ENCODE peak calls at places on chromosomes 4 and X, in eight cellular contexts. X is K562, Y is IMR-90, G is thyroid gland, F is transverse colon, Z is Peyer's patch, M is heart left ventricle, R is HCT116. D is an unnamed sample.

GRCh38 chrX:10749113-10749512 is 128.7 kb upstream of the MID1 start:
- DNase-seq in R (no peak), Z (no peak), F (no peak), M (no peak), G (no peak), Y (peak), X (no peak), D (no peak)

GRCh38 chrX:9926002-9926401 is 41.2 kb upstream of the CLDN34 start:
- DNase-seq in G (no peak), M (no peak), X (no peak), Y (no peak), Z (no peak), F (no peak), R (no peak), D (no peak)

GRCh38 chr4:116866116-116866515 is 219.3 kb downstream of the TRAM1L1 start:
- DNase-seq in F (no peak), M (no peak), Z (no peak), X (no peak), G (no peak), R (no peak), Y (no peak), D (no peak)

GRCh38 chr4:175453456-175453855 is 358.6 kb downstream of the GPM6A start:
- DNase-seq in Z (no peak), G (no peak), X (no peak), Y (no peak), F (no peak), M (no peak), R (no peak), D (no peak)

GRCh38 chr4:40173470-40173875 is 23.4 kb upstream of the RHOH start:
- DNase-seq in Z (peak), M (no peak), X (no peak), R (no peak), F (no peak), G (no peak), Y (no peak), D (no peak)

GRCh38 chrX:129984196-129984962 is 1.9 kb downstream of the BCORL1 start:
- DNase-seq in X (peak), Y (no peak), M (peak), R (no peak), F (peak), Z (peak), G (peak), D (peak)

GRCh38 chr4:157035471-157035870 is 40.5 kb upstream of the GLRB start:
- DNase-seq in X (no peak), F (no peak), M (no peak), R (no peak), Z (no peak), G (no peak), Y (no peak), D (no peak)

GRCh38 chrX:76148011-76148665 is 24.7 kb upstream of the PBDC1 start:
- DNase-seq in M (no peak), F (peak), G (peak), X (no peak), Z (no peak), Y (peak), R (no peak), D (no peak)

GRCh38 chrX:135408794-135409193 is 12.9 kb upstream of the SMIM10L2A start:
- DNase-seq in M (no peak), Y (no peak), X (no peak), R (no peak), Z (no peak), G (no peak), F (no peak), D (no peak)

GRCh38 chrX:9656277-9656676 is 109.4 kb downstream of the GPR143 start:
- DNase-seq in R (no peak), Z (no peak), Y (peak), M (peak), G (peak), F (no peak), X (no peak), D (no peak)

GRCh38 chrX:20947411-20947912 is 426.8 kb upstream of the CNKSR2 start:
- DNase-seq in F (no peak), Z (no peak), R (no peak), X (no peak), Y (no peak), G (no peak), M (no peak), D (no peak)

GRCh38 chr4:119212251-119212963 is at the start of gene USP53:
- DNase-seq in M (peak), G (peak), X (peak), R (peak), Y (peak), F (peak), Z (peak), D (peak)

GRCh38 chr4:119211856-119212250 is 660 bp upstream of the USP53 start:
- DNase-seq in Y (no peak), R (no peak), X (no peak), Z (no peak), G (no peak), M (no peak), F (no peak), D (no peak)

GRCh38 chr4:119209586-119209985 is 2.9 kb upstream of the USP53 start:
- DNase-seq in M (no peak), X (no peak), G (no peak), Y (no peak), F (peak), Z (no peak), R (peak), D (no peak)

GRCh38 chr4:119210760-119211159 is 1.8 kb upstream of the USP53 start:
- DNase-seq in R (no peak), Y (peak), M (no peak), X (no peak), Z (no peak), F (no peak), G (no peak), D (no peak)

DNA sequence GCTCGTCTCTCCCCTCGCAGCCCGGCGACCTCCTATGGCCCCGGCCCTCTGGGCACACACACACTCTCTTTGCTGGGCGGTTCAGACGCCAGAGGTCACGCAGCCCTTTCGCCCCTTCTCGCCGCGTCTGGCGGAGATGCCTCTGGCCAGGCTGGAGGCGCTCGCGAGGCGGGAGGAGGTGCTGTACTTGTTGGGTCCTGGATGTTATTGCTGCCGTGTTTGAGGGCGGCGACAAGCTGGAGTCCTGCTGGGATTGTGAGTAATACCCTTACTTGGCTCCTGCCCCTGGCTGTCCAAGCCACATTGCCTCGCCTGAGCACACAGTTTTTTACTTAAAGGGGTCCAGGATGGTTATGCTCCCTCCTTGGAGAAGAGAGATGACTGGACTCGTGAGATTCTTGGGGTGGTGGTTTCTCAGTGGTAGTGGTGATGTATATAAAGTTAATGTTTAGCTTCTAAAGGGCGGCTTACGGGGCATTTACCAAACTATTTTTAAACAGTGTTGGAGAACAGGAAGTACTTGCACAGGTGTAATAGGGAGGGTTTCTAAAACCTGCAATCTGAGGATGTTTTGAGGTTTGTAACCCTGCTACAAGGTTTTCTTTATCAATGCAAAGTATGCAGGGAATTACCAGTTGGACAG is 572 bp downstream of the USP53 start:
- DNase-seq in M (peak), R (peak), Y (peak), G (peak), X (peak), Z (peak), F (peak), D (peak)
- TF ChIP-seq POLR2A in M (no peak), R (no peak), Y (peak), G (no peak), X (no peak), Z (no peak), F (no peak), D (no peak)

GRCh38 chrX:69991685-69992084 is 58.1 kb downstream of the AWAT2 start:
- DNase-seq in R (no peak), Y (no peak), F (no peak), G (no peak), X (no peak), Z (no peak), M (no peak), D (no peak)
- H3K27ac ChIP-seq in R (no peak), Y (no peak), F (no peak), G (no peak), X (no peak), Z (no peak), M (no peak), D (no peak)

DNA sequence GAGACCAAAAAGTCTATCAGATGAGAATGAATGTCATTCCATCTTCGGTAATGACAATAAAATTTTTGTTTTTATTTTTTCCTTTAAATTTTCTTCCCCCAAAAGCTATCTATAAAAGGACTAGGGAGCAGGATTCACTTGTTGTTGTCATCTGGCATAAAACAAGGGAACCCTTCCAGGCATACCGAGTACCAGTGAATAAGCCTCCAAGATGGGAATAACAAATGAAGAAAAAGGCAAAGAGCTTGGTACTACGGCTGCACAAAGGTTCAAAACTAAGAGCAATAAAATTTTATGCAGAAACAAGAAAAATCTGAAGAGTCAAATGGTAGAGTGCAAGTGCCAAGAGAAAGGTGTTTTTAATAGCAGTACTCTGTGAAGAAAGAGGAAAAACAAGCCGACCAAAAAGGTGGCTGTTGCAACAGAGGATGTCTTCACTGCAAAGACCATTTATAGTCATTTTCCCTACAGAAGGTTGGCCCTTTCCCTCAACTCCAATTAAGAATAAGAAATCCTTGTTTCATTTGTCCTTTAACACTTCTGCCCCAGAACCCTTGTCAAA is 25.8 kb downstream of the PPP3CA start:
- DNase-seq in G (no peak), Z (no peak), X (no peak), R (no peak), M (no peak), F (no peak), Y (no peak), D (no peak)
- TF ChIP-seq POLR2A in G (no peak), Z (no peak), X (no peak), R (no peak), M (no peak), F (no peak), Y (no peak), D (no peak)

GRCh38 chrX:40152173-40152705 is 54.5 kb upstream of the BCOR start:
- DNase-seq in F (peak), R (no peak), M (peak), G (no peak), Z (no peak), Y (no peak), X (no peak), D (peak)
- H3K27ac ChIP-seq in F (peak), R (peak), M (peak), G (peak), Z (peak), Y (no peak), X (peak), D (peak)

GRCh38 chrX:150570512-150570911 is 2.1 kb downstream of the MTM1 start:
- DNase-seq in X (no peak), G (no peak), M (no peak), Z (no peak), R (no peak), F (no peak), Y (no peak), D (no peak)

GRCh38 chrX:150566734-150567182 is 1.7 kb upstream of the MTM1 start:
- DNase-seq in F (no peak), G (no peak), R (no peak), Z (no peak), X (no peak), M (no peak), Y (no peak), D (no peak)

GRCh38 chrX:150568320-150569154 is at the start of gene MTM1:
- DNase-seq in M (peak), Z (peak), R (peak), F (peak), X (peak), G (peak), Y (peak), D (peak)

GRCh38 chrX:150567645-150568319 is 639 bp upstream of the MTM1 start:
- DNase-seq in R (no peak), G (no peak), Y (no peak), M (no peak), F (no peak), X (no peak), Z (no peak), D (peak)

GRCh38 chrX:150569155-150569477 is 695 bp downstream of the MTM1 start:
- DNase-seq in M (peak), X (no peak), R (no peak), F (peak), G (peak), Z (peak), Y (peak), D (no peak)
- TF ChIP-seq POLR2A in M (no peak), X (no peak), R (no peak), F (no peak), G (no peak), Z (no peak), Y (no peak), D (no peak)

DNA sequence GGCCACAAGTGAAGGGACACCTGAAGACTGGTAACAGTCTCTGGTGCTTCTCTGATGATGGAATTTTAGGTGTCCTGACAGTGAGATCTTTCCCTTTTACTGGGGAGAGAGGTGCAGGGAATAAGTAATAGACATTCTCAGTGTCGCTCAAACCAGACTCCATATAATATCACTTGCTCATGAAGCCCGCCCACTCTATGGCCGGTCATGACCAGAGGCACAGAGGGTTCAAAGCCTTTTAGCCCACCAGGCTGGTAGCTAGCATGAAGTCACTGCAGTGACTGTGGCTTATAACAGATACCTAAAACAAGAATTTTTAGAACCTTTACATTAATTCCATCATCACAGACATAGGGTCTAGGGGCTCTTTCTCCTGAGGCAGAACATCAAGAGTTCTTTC is 2.9 kb downstream of the CD40LG start:
- DNase-seq in G (no peak), F (no peak), R (no peak), X (no peak), Y (no peak), Z (no peak), M (no peak), D (no peak)
- H3K27ac ChIP-seq in G (no peak), F (no peak), R (no peak), X (no peak), Y (no peak), Z (peak), M (no peak), D (no peak)

GRCh38 chr4:139015269-139015947 is at the start of gene NOCT:
- DNase-seq in R (peak), X (peak), F (peak), Z (peak), M (peak), G (peak), Y (peak), D (peak)
- TF ChIP-seq POLR2A in R (peak), X (peak), F (peak), Z (peak), M (peak), G (peak), Y (peak), D (no peak)

D was measured in spleen.